ENCODE peak calls at places on chromosomes 11 and 22, in ten cellular contexts. V is NB4; J is Caki2; O is ovary; B is activated CD4-positive, alpha-beta memory T cell treated with anti-CD3 and anti-CD28 coated beads for 36 hours; X is NCI-H774; K is T47D; G is activated T-cell treated with anti-CD3 and anti-CD28 coated beads for 24 hours; Y is astrocyte of the spinal cord; H is activated CD8-positive, alpha-beta memory T cell treated with anti-CD3 and anti-CD28 coated beads for 1 hour. I is an unnamed sample.

GRCh38 chr22:36929621-36930020 is 16.2 kb downstream of the CSF2RB start:
- DNase-seq in K (no peak), X (no peak), B (no peak), H (no peak), J (no peak), Y (no peak), O (no peak), V (no peak), G (no peak), I (no peak)

GRCh38 chr11:14144905-14145304 is 182.4 kb downstream of the SPON1 start:
- DNase-seq in H (no peak), V (no peak), X (no peak), K (no peak), B (peak), J (no peak), Y (no peak), G (no peak), O (no peak), I (no peak)

GRCh38 chr11:93936416-93936815 is 84.7 kb upstream of the HEPHL1 start:
- DNase-seq in J (no peak), H (no peak), Y (no peak), K (no peak), G (no peak), X (no peak), O (no peak), V (no peak), B (no peak), I (no peak)

GRCh38 chr11:89016214-89016613 is 49.6 kb downstream of the GRM5 start:
- DNase-seq in G (no peak), O (no peak), B (no peak), J (no peak), X (no peak), K (no peak), H (no peak), V (no peak), Y (no peak), I (no peak)

GRCh38 chr11:118304227-118304808 is at the start of gene CD3E:
- DNase-seq in X (no peak), G (peak), B (peak), V (no peak), J (no peak), H (peak), O (no peak), Y (no peak), K (no peak), I (no peak)

GRCh38 chr11:46369458-46370152 is 11.9 kb upstream of the MDK start:
- DNase-seq in X (no peak), J (peak), O (no peak), H (no peak), V (peak), B (peak), K (peak), Y (peak), G (peak), I (no peak)

GRCh38 chr11:947744-948143 is 22.1 kb downstream of the AP2A2 start:
- DNase-seq in G (no peak), O (no peak), X (no peak), Y (no peak), H (no peak), B (no peak), K (no peak), V (no peak), J (no peak), I (no peak)

GRCh38 chr11:35337136-35337918 is 82.0 kb downstream of the SLC1A2 start:
- DNase-seq in Y (peak), X (no peak), V (peak), B (peak), J (peak), O (no peak), K (no peak), G (peak), H (no peak), I (peak)

GRCh38 chr11:15942126-15942525 is 414.2 kb downstream of the SOX6 start:
- DNase-seq in H (no peak), O (no peak), V (no peak), Y (no peak), K (no peak), B (no peak), G (no peak), J (no peak), X (no peak), I (no peak)

GRCh38 chr11:19553683-19554333 is 158.8 kb upstream of the NAV2 start:
- DNase-seq in O (peak), K (peak), X (peak), B (peak), H (peak), Y (peak), J (peak), V (peak), G (peak), I (no peak)

GRCh38 chr11:46247664-46248063 is 29.8 kb upstream of the CREB3L1 start:
- DNase-seq in H (no peak), B (peak), V (peak), O (no peak), G (no peak), X (peak), K (peak), J (peak), Y (peak), I (peak)

GRCh38 chr22:25182131-25183110 is 17.2 kb upstream of the CRYBB3 start:
- DNase-seq in G (no peak), H (no peak), O (no peak), B (no peak), J (no peak), Y (no peak), X (no peak), V (no peak), K (no peak), I (no peak)

GRCh38 chr11:76560219-76560618 is 110.3 kb downstream of the LRRC32 start:
- DNase-seq in J (peak), O (no peak), V (no peak), B (peak), Y (peak), X (no peak), K (no peak), G (no peak), H (no peak), I (no peak)

GRCh38 chr11:47969401-47969800 is 11.0 kb upstream of the PTPRJ start:
- DNase-seq in H (no peak), Y (no peak), K (no peak), X (no peak), O (no peak), B (no peak), G (no peak), V (no peak), J (no peak), I (no peak)

I was measured in epithelial cell of proximal tubule.